ENCODE peak calls at places on chromosome 17, in four cellular contexts. I is stomach, G is astrocyte, R is thoracic aorta. L is an unnamed sample. For H3K4me1, the result is how much of the 10 kb centered on the place peaks cover.

GRCh38 chr17:76076765-76077581 is 2.0 kb upstream of the ZACN start:
- DNase-seq in I (no peak), G (no peak), R (no peak), L (no peak)

GRCh38 chr17:74599023-74599399 is 6.9 kb upstream of the CD300LD start:
- DNase-seq in I (no peak), G (no peak), R (no peak), L (no peak)

GRCh38 chr17:75722076-75722475 is 817 bp downstream of the ITGB4 start:
- DNase-seq in I (peak), G (no peak), R (no peak), L (no peak)

GRCh38 chr17:33948299-33948698 is 306.8 kb upstream of the CCL2 start:
- DNase-seq in I (no peak), G (no peak), R (no peak), L (no peak)

GRCh38 chr17:57445051-57445450 is 188.7 kb downstream of the MSI2 start:
- DNase-seq in I (no peak), G (peak), R (no peak), L (no peak)

GRCh38 chr17:39631403-39631802 is 4.7 kb downstream of the PPP1R1B start:
- DNase-seq in I (no peak), G (no peak), R (no peak), L (no peak)

GRCh38 chr17:74118504-74118903 is 85.0 kb upstream of the RPL38 start:
- DNase-seq in I (no peak), G (no peak), R (no peak), L (no peak)

GRCh38 chr17:74659898-74660297 is 36.4 kb upstream of the CD300E start:
- DNase-seq in I (no peak), G (no peak), R (no peak), L (no peak)

GRCh38 chr17:3959295-3959899 is 4.8 kb downstream of the ATP2A3 start:
- DNase-seq in I (peak), G (peak), R (no peak), L (no peak)

GRCh38 chr17:56835259-56835575 is 1.3 kb downstream of the DGKE start:
- DNase-seq in I (no peak), G (no peak), R (no peak), L (no peak)

GRCh38 chr17:62149961-62150360 is 84.9 kb upstream of the MED13 start:
- DNase-seq in I (no peak), G (no peak), R (no peak), L (no peak)

GRCh38 chr17:2542456-2542855 is 30.8 kb upstream of the METTL16 start:
- DNase-seq in I (no peak), G (no peak), R (no peak), L (no peak)

GRCh38 chr17:42097691-42098661 is at the start of gene ZNF385C:
- DNase-seq in I (peak), G (no peak), R (no peak), L (no peak)

GRCh38 chr17:3038941-3039340 is 24.5 kb downstream of the OR1D5 start:
- DNase-seq in I (no peak), G (no peak), R (no peak), L (no peak)

GRCh38 chr17:3977387-3977786 is 13.2 kb upstream of the ATP2A3 start:
- DNase-seq in I (no peak), G (no peak), R (no peak), L (no peak)

GRCh38 chr17:29642171-29642611 is 19.5 kb upstream of the CORO6 start:
- DNase-seq in I (no peak), G (no peak), R (no peak), L (no peak)

GRCh38 chr17:81387235-81388060 is 7.8 kb upstream of the BAHCC1 start:
- DNase-seq in I (peak), G (peak), R (no peak), L (no peak)

GRCh38 chr17:15184872-15185624 is 80.1 kb downstream of the PMP22 start:
- DNase-seq in I (no peak), G (no peak), R (no peak), L (no peak)

GRCh38 chr17:57009737-57010445 is 32.0 kb downstream of the SCPEP1 start:
- DNase-seq in I (peak), G (peak), R (no peak), L (no peak)

GRCh38 chr17:43389022-43389947 is 9.5 kb upstream of the ARL4D start:
- DNase-seq in I (peak), G (peak), R (peak), L (peak)

GRCh38 chr17:48835971-48836370 is 5.1 kb downstream of the CALCOCO2 start:
- DNase-seq in I (peak), G (no peak), R (no peak), L (no peak)

GRCh38 chr17:40038882-40039513 is 15.2 kb downstream of the MED24 start:
- DNase-seq in I (peak), G (peak), R (peak), L (no peak)

GRCh38 chr17:11986939-11987329 is 10.3 kb downstream of the ZNF18 start:
- DNase-seq in I (no peak), G (peak), R (no peak), L (peak)
- TF ChIP-seq CTCF in I (no peak), G (peak), R (peak), L (peak)

DNA sequence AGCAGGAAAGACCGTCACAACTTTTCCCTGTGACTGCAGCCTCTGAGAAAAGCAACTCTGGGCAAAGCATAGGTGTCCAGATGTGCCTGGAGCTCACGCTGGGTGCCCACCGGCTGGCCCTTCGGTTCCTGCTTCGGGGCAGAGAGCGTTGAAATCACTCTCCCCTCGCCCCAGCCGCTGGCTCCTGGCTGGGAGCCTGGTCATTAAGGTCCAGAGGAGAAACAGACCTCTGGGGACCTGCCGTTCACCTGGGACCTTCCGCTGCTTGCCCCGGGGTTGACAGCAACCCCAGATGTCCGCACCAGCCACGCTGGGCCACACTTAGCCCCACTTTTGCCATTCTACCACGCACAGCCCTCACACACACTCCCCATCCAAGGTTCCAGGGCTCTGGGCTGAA is 13.1 kb downstream of the MRM3 start:
- DNase-seq in I (no peak), G (no peak), R (no peak), L (no peak)
- H3K27ac ChIP-seq in I (peak), G (no peak), R (no peak), L (no peak)

GRCh38 chr17:77154187-77154586 is 13.4 kb downstream of the SEC14L1 start:
- DNase-seq in I (no peak), G (no peak), R (no peak), L (no peak)

GRCh38 chr17:77151236-77151635 is 10.5 kb downstream of the SEC14L1 start:
- DNase-seq in I (no peak), G (peak), R (no peak), L (no peak)

GRCh38 chr17:77155125-77155524 is 14.4 kb downstream of the SEC14L1 start:
- DNase-seq in I (no peak), G (no peak), R (no peak), L (no peak)

GRCh38 chr17:77148959-77149510 is 8.3 kb downstream of the SEC14L1 start:
- DNase-seq in I (no peak), G (no peak), R (no peak), L (no peak)

DNA sequence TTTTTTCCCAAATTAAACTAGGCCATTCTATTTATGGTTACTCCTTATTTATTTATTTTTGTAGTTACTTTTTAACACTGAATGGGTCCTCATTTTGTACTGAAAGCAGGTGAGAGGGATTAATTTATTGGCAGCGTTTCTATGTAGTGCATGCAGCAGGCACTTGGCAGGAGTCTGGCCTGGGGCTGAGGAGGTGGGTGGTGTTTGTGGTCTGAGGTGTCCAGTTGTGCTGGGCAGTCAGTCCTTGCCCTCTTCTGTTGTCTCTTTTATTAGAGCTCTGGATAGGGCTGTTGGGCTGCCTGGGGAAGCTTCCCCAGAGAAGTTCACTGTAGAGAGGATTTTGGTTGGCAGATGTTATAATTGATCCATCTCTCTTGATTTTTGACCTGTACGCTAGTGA is 12.7 kb downstream of the SEC14L1 start:
- DNase-seq in I (no peak), G (no peak), R (no peak), L (no peak)
- H3K4me1 ChIP-seq in I (under half), G (under half), R (under half), L (under half)

GRCh38 chr17:8186787-8187516 is 3.0 kb downstream of the BORCS6 start:
- DNase-seq in I (peak), G (peak), R (peak), L (peak)
- TF ChIP-seq CTCF in I (no peak), G (no peak), R (no peak), L (peak)

GRCh38 chr17:21251611-21252010 is 1.6 kb downstream of the NATD1 start:
- DNase-seq in I (no peak), G (no peak), R (no peak), L (no peak)

GRCh38 chr17:21253646-21254441 is 634 bp upstream of the NATD1 start:
- DNase-seq in I (no peak), G (no peak), R (no peak), L (peak)

GRCh38 chr17:21252289-21252874 is 828 bp downstream of the NATD1 start:
- DNase-seq in I (no peak), G (no peak), R (no peak), L (no peak)

GRCh38 chr17:21250719-21251305 is 2.4 kb downstream of the NATD1 start:
- DNase-seq in I (no peak), G (no peak), R (no peak), L (no peak)

GRCh38 chr17:21252875-21253645 is at the start of gene NATD1:
- DNase-seq in I (peak), G (peak), R (peak), L (peak)
- H3K27ac ChIP-seq in I (peak), G (no peak), R (peak), L (peak)